ENCODE peak calls at places on chromosomes 12 and 14, in four cellular contexts. V, B, Z and E are unnamed samples.

GRCh38 chr12:57755454-57756372 is 810 bp downstream of the MARCHF9 start:
- DNase-seq in V (no peak), B (peak; percentile 61), Z (peak; percentile 70), E (peak; percentile 63)

GRCh38 chr12:67562513-67563287 is 85.8 kb upstream of the DYRK2 start:
- DNase-seq in Z (no peak), B (peak; percentile 86), V (no peak), E (no peak)

GRCh38 chr12:52050771-52051541 is at the start of gene NR4A1:
- DNase-seq in V (peak; percentile 99), B (peak; percentile 93), Z (peak; percentile 99), E (peak; percentile 97)

GRCh38 chr14:98899441-98899840 is 372.6 kb downstream of the BCL11B start:
- DNase-seq in V (no peak), B (no peak), Z (no peak), E (no peak)

GRCh38 chr14:53325176-53325806 is 172.2 kb upstream of the DDHD1 start:
- DNase-seq in B (no peak), Z (no peak), V (no peak), E (no peak)

GRCh38 chr12:1357171-1357570 is 237.2 kb downstream of the FBXL14 start:
- DNase-seq in Z (no peak), V (no peak), B (no peak), E (no peak)

GRCh38 chr14:99564256-99564902 is 39.6 kb downstream of the CCDC85C start:
- DNase-seq in Z (no peak), V (peak; percentile 89), B (peak; percentile 56), E (peak; percentile 79)

GRCh38 chr14:48027115-48027514 is 351.7 kb upstream of the MDGA2 start:
- DNase-seq in B (no peak), Z (no peak), V (no peak), E (no peak)

GRCh38 chr12:104958946-104959841 is 1.1 kb upstream of the SLC41A2 start:
- DNase-seq in B (peak; percentile 89), V (no peak), Z (no peak), E (peak; percentile 32)

GRCh38 chr14:55731881-55732498 is 152.0 kb downstream of the KTN1 start:
- DNase-seq in B (peak; percentile 43), V (no peak), Z (peak; percentile 55), E (peak; percentile 58)

GRCh38 chr12:68495666-68496065 is 115.0 kb upstream of the RAP1B start:
- DNase-seq in Z (no peak), B (no peak), V (no peak), E (no peak)

GRCh38 chr12:46160081-46160980 is 108.5 kb downstream of the SLC38A1 start:
- DNase-seq in V (peak; percentile 59), B (peak; percentile 84), Z (no peak), E (no peak)

GRCh38 chr12:3141339-3142321 is 64.5 kb downstream of the TSPAN9 start:
- DNase-seq in B (no peak), V (no peak), Z (no peak), E (no peak)

GRCh38 chr12:13606290-13606689 is 375.1 kb downstream of the GRIN2B start:
- DNase-seq in V (no peak), Z (no peak), B (no peak), E (no peak)

GRCh38 chr12:6978188-6978986 is 7.7 kb downstream of the EMG1 start:
- DNase-seq in V (peak; percentile 58), Z (no peak), B (no peak), E (no peak)

GRCh38 chr12:6326316-6326959 is 15.4 kb downstream of the TNFRSF1A start:
- DNase-seq in Z (peak; percentile 54), B (peak; percentile 57), V (no peak), E (no peak)

GRCh38 chr12:123478762-123479161 is 20.8 kb downstream of the SNRNP35 start:
- DNase-seq in B (no peak), V (no peak), Z (no peak), E (no peak)

GRCh38 chr14:64447890-64448667 is 17.2 kb upstream of the AKAP5 start:
- DNase-seq in V (no peak), B (peak; percentile 12), Z (no peak), E (no peak)

GRCh38 chr12:109735051-109735521 is 21.5 kb downstream of the FAM222A start:
- DNase-seq in Z (no peak), V (no peak), B (no peak), E (peak; percentile 1)

GRCh38 chr12:30695327-30696102 is at the start of gene IPO8:
- DNase-seq in B (peak; percentile 93), Z (peak; percentile 95), V (peak; percentile 88), E (peak; percentile 96)

GRCh38 chr12:55142896-55143870 is 17.0 kb downstream of the OR9K2 start:
- DNase-seq in Z (no peak), V (peak; percentile 32), B (peak; percentile 43), E (peak; percentile 43)

GRCh38 chr14:100334904-100335303 is 11.8 kb downstream of the SLC25A47 start:
- DNase-seq in B (no peak), V (no peak), Z (no peak), E (no peak)

GRCh38 chr12:79691299-79692248 is 810 bp upstream of the PAWR start:
- DNase-seq in B (peak; percentile 61), V (peak; percentile 29), Z (peak; percentile 32), E (no peak)

GRCh38 chr12:57889541-57889989 is 43.0 kb upstream of the CTDSP2 start:
- DNase-seq in V (no peak), Z (peak; percentile 71), B (peak; percentile 11), E (peak; percentile 38)

GRCh38 chr14:20631023-20631820 is 10.3 kb downstream of the OR6S1 start:
- DNase-seq in V (peak; percentile 36), B (peak; percentile 61), Z (peak; percentile 37), E (peak; percentile 65)

GRCh38 chr14:24171422-24172260 is at the start of gene REC8:
- DNase-seq in Z (peak; percentile 74), V (peak; percentile 70), B (peak; percentile 66), E (peak; percentile 78)

GRCh38 chr12:33752854-33753253 is 269.4 kb upstream of the ALG10 start:
- DNase-seq in V (no peak), Z (no peak), B (no peak), E (no peak)

GRCh38 chr12:65822732-65823480 is 1.4 kb upstream of the HMGA2 start:
- DNase-seq in Z (peak; percentile 60), V (no peak), B (peak; percentile 61), E (no peak)

GRCh38 chr12:114955414-114956014 is 271.5 kb upstream of the TBX3 start:
- DNase-seq in Z (no peak), V (no peak), B (peak; percentile 11), E (no peak)

GRCh38 chr12:122872815-122873361 is 23.0 kb downstream of the VPS37B start:
- DNase-seq in Z (no peak), V (no peak), B (no peak), E (peak; percentile 35)

GRCh38 chr12:31855427-31855826 is 103.8 kb upstream of the RESF1 start:
- DNase-seq in B (no peak), V (no peak), Z (no peak), E (no peak)

GRCh38 chr14:36657409-36658090 is 4.1 kb upstream of the PAX9 start:
- DNase-seq in V (peak; percentile 50), B (no peak), Z (no peak), E (peak; percentile 20)

GRCh38 chr12:107364875-107365518 is 271.6 kb upstream of the CRY1 start:
- DNase-seq in B (no peak), Z (no peak), V (no peak), E (no peak)

GRCh38 chr12:107365703-107366102 is 272.4 kb upstream of the CRY1 start:
- DNase-seq in V (no peak), B (no peak), Z (no peak), E (no peak)

GRCh38 chr12:107360472-107360871 is 267.1 kb upstream of the CRY1 start:
- DNase-seq in Z (no peak), V (no peak), B (no peak), E (no peak)

GRCh38 chr12:107361970-107362369 is 268.6 kb upstream of the CRY1 start:
- DNase-seq in B (no peak), V (no peak), Z (no peak), E (no peak)

DNA sequence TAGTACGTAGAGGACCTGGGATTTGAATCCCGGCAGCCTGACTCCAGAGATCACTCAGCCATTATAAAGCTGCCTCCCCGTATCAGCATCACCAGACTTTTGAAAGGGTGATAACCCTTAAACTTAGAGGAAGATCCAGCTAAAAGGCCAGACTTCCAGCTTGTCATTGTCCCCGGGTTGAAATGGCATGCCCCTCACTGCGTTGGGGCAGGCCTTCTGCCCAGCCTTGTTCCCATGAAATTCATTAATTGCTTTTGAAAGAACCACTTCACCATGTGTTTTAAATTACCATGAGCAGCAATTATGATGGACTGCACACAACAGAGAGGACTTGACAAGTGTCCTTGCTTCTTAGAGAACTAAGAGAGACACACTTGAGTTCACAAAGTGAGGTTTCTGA is 269.6 kb upstream of the CRY1 start:
- DNase-seq in Z (no peak), B (no peak), V (no peak), E (no peak)
- H3K4me1 ChIP-seq in Z (no peaks in the 10 kb centered on the region), B (no peaks in the 10 kb centered on the region), V (no peaks in the 10 kb centered on the region), E (no peaks in the 10 kb centered on the region)

DNA sequence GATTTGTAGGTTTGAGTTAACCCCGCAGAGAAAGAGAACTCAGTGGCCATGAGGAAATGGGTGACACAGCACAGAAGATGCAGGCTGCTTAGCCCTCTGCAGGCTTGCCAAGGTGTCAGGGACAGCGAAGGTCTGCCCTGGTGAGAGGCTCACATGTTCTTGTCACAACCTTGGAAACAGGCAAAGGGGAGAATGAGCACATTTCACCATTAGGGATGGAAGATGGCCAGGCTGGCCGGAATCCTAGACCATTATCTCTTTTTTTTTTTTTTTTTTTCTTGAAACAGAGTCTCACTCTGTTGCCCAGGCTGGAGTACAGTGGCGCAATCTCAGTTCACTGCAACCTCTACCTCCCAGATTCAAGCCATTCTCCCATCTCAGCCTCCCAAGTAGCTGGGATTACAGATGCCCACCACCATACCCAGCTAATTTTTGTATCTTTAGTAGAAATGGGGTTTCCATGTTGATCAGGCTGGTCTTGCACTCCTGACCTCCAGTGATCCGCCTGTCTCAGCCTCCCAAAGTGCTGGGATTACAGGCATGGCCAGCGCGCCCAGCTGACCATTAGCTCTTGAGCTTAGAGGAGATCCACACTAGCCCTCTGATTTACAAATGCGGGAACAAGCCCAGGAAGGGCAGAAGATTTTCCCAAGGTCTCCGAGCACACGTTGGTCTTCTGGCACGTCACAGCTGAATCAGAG is 34.6 kb downstream of the LTBP2 start:
- DNase-seq in V (no peak), Z (no peak), B (no peak), E (no peak)
- H3K4me1 ChIP-seq in V (no peaks in the 10 kb centered on the region), Z (peaks cover 12% of the 10 kb centered on the region), B (no peaks in the 10 kb centered on the region), E (no peaks in the 10 kb centered on the region)

GRCh38 chr14:68564826-68565760 is 227.8 kb downstream of the ZFP36L1 start:
- DNase-seq in V (no peak), Z (no peak), B (no peak), E (no peak)

GRCh38 chr14:68564236-68564825 is 228.5 kb downstream of the ZFP36L1 start:
- DNase-seq in Z (no peak), V (no peak), B (no peak), E (no peak)

GRCh38 chr14:68561531-68562007 is 231.3 kb downstream of the ZFP36L1 start:
- DNase-seq in V (no peak), B (no peak), Z (no peak), E (peak; percentile 5)

GRCh38 chr14:68562911-68563255 is 230.0 kb downstream of the ZFP36L1 start:
- DNase-seq in V (no peak), Z (no peak), B (no peak), E (no peak)

GRCh38 chr14:68563256-68564131 is 229.4 kb downstream of the ZFP36L1 start:
- DNase-seq in Z (no peak), B (no peak), V (peak; percentile 71), E (peak; percentile 43)
- H3K4me1 ChIP-seq in Z (no peaks in the 10 kb centered on the region), B (no peaks in the 10 kb centered on the region), V (peaks cover 45% of the 10 kb centered on the region), E (peaks cover 66% of the 10 kb centered on the region)

GRCh38 chr12:113306382-113306781 is 28.5 kb downstream of the SLC8B1 start:
- DNase-seq in Z (no peak), B (no peak), V (no peak), E (no peak)
- H3K4me1 ChIP-seq in Z (no peaks in the 10 kb centered on the region), B (no peaks in the 10 kb centered on the region), V (no peaks in the 10 kb centered on the region), E (no peaks in the 10 kb centered on the region)

GRCh38 chr14:58638231-58639205 is 756 bp downstream of the DACT1 start:
- DNase-seq in B (peak; percentile 19), V (no peak), Z (peak; percentile 15), E (peak; percentile 29)
- H3K4me1 ChIP-seq in B (no peaks in the 10 kb centered on the region), V (peaks cover 3% of the 10 kb centered on the region), Z (peaks cover 14% of the 10 kb centered on the region), E (peaks cover 29% of the 10 kb centered on the region)